ENCODE peak calls at places on chromosomes 11 and 22, in ten cellular contexts. One of them, this sample, is unnamed.

GRCh38 chr11:77125191-77125590 is 2.9 kb upstream of the MYO7A start:
- DNase-seq in OCI-LY7: no peak
- DNase-seq in A549: no peak
- DNase-seq in naive thymus-derived CD4-positive, alpha-beta T cell: no peak
- DNase-seq in brain microvascular endothelial cell: no peak
- DNase-seq in breast epithelium: no peak
- DNase-seq in Peyer's patch: no peak
- DNase-seq in GM23338: no peak
- DNase-seq in small intestine: no peak
- DNase-seq in upper lobe of right lung: no peak
- DNase-seq in this sample: no peak

GRCh38 chr11:59560702-59561469 is 49.5 kb downstream of the OR4D9 start:
- DNase-seq in OCI-LY7: peak; percentile 88
- DNase-seq in A549: peak; percentile 83
- DNase-seq in naive thymus-derived CD4-positive, alpha-beta T cell: peak; percentile 59
- DNase-seq in brain microvascular endothelial cell: peak; percentile 83
- DNase-seq in breast epithelium: peak; percentile 82
- DNase-seq in Peyer's patch: peak; percentile 92
- DNase-seq in GM23338: peak; percentile 93
- DNase-seq in small intestine: peak; percentile 86
- DNase-seq in upper lobe of right lung: peak; percentile 92
- DNase-seq in this sample: peak; percentile 88

GRCh38 chr11:74709175-74709574 is 22.1 kb downstream of the CHRDL2 start:
- DNase-seq in OCI-LY7: no peak
- DNase-seq in A549: no peak
- DNase-seq in naive thymus-derived CD4-positive, alpha-beta T cell: no peak
- DNase-seq in brain microvascular endothelial cell: no peak
- DNase-seq in breast epithelium: no peak
- DNase-seq in Peyer's patch: no peak
- DNase-seq in GM23338: no peak
- DNase-seq in small intestine: no peak
- DNase-seq in upper lobe of right lung: no peak
- DNase-seq in this sample: no peak

GRCh38 chr11:17610402-17610894 is 63.4 kb downstream of the OTOG start:
- DNase-seq in OCI-LY7: no peak
- DNase-seq in A549: no peak
- DNase-seq in naive thymus-derived CD4-positive, alpha-beta T cell: no peak
- DNase-seq in brain microvascular endothelial cell: no peak
- DNase-seq in breast epithelium: no peak
- DNase-seq in Peyer's patch: no peak
- DNase-seq in GM23338: no peak
- DNase-seq in small intestine: no peak
- DNase-seq in upper lobe of right lung: peak; percentile 56
- DNase-seq in this sample: no peak

GRCh38 chr11:112219476-112220232 is 6.6 kb upstream of the PTS start:
- DNase-seq in OCI-LY7: peak; percentile 79
- DNase-seq in A549: peak; percentile 39
- DNase-seq in naive thymus-derived CD4-positive, alpha-beta T cell: no peak
- DNase-seq in brain microvascular endothelial cell: peak; percentile 63
- DNase-seq in breast epithelium: no peak
- DNase-seq in Peyer's patch: peak; percentile 25
- DNase-seq in GM23338: peak; percentile 74
- DNase-seq in small intestine: peak; percentile 79
- DNase-seq in upper lobe of right lung: no peak
- DNase-seq in this sample: no peak

GRCh38 chr11:35105319-35106063 is 33.5 kb upstream of the CD44 start:
- DNase-seq in OCI-LY7: no peak
- DNase-seq in A549: no peak
- DNase-seq in naive thymus-derived CD4-positive, alpha-beta T cell: no peak
- DNase-seq in brain microvascular endothelial cell: no peak
- DNase-seq in breast epithelium: no peak
- DNase-seq in Peyer's patch: no peak
- DNase-seq in GM23338: no peak
- DNase-seq in small intestine: no peak
- DNase-seq in upper lobe of right lung: no peak
- DNase-seq in this sample: no peak

GRCh38 chr11:110379261-110379660 is 50.5 kb upstream of the FDX1 start:
- DNase-seq in OCI-LY7: no peak
- DNase-seq in A549: no peak
- DNase-seq in naive thymus-derived CD4-positive, alpha-beta T cell: no peak
- DNase-seq in brain microvascular endothelial cell: no peak
- DNase-seq in breast epithelium: no peak
- DNase-seq in Peyer's patch: no peak
- DNase-seq in GM23338: no peak
- DNase-seq in small intestine: no peak
- DNase-seq in upper lobe of right lung: no peak
- DNase-seq in this sample: no peak

GRCh38 chr22:29142116-29142515 is 63.6 kb upstream of the EMID1 start:
- DNase-seq in OCI-LY7: no peak
- DNase-seq in A549: no peak
- DNase-seq in naive thymus-derived CD4-positive, alpha-beta T cell: no peak
- DNase-seq in brain microvascular endothelial cell: no peak
- DNase-seq in breast epithelium: no peak
- DNase-seq in Peyer's patch: no peak
- DNase-seq in GM23338: no peak
- DNase-seq in small intestine: no peak
- DNase-seq in upper lobe of right lung: no peak
- DNase-seq in this sample: no peak

GRCh38 chr11:84345027-84345426 is 1058.9 kb upstream of the CCDC90B start:
- DNase-seq in OCI-LY7: no peak
- DNase-seq in A549: no peak
- DNase-seq in naive thymus-derived CD4-positive, alpha-beta T cell: no peak
- DNase-seq in brain microvascular endothelial cell: no peak
- DNase-seq in breast epithelium: no peak
- DNase-seq in Peyer's patch: no peak
- DNase-seq in GM23338: no peak
- DNase-seq in small intestine: no peak
- DNase-seq in upper lobe of right lung: no peak
- DNase-seq in this sample: no peak

GRCh38 chr11:84890706-84891105 is 736.4 kb downstream of the DLG2 start:
- DNase-seq in OCI-LY7: no peak
- DNase-seq in A549: no peak
- DNase-seq in naive thymus-derived CD4-positive, alpha-beta T cell: no peak
- DNase-seq in brain microvascular endothelial cell: peak; percentile 37
- DNase-seq in breast epithelium: no peak
- DNase-seq in Peyer's patch: no peak
- DNase-seq in GM23338: peak; percentile 32
- DNase-seq in small intestine: no peak
- DNase-seq in upper lobe of right lung: no peak
- DNase-seq in this sample: no peak

GRCh38 chr11:69653406-69653960 is 12.5 kb downstream of the CCND1 start:
- DNase-seq in OCI-LY7: no peak
- DNase-seq in A549: no peak
- DNase-seq in naive thymus-derived CD4-positive, alpha-beta T cell: no peak
- DNase-seq in brain microvascular endothelial cell: no peak
- DNase-seq in breast epithelium: no peak
- DNase-seq in Peyer's patch: no peak
- DNase-seq in GM23338: no peak
- DNase-seq in small intestine: no peak
- DNase-seq in upper lobe of right lung: peak; percentile 40
- DNase-seq in this sample: no peak

GRCh38 chr11:32379714-32380113 is 55.6 kb downstream of the WT1 start:
- DNase-seq in OCI-LY7: no peak
- DNase-seq in A549: no peak
- DNase-seq in naive thymus-derived CD4-positive, alpha-beta T cell: no peak
- DNase-seq in brain microvascular endothelial cell: no peak
- DNase-seq in breast epithelium: no peak
- DNase-seq in Peyer's patch: no peak
- DNase-seq in GM23338: no peak
- DNase-seq in small intestine: no peak
- DNase-seq in upper lobe of right lung: no peak
- DNase-seq in this sample: no peak

GRCh38 chr11:77113382-77114088 is 10.9 kb downstream of the OMP start:
- DNase-seq in OCI-LY7: peak; percentile 18
- DNase-seq in A549: peak; percentile 82
- DNase-seq in naive thymus-derived CD4-positive, alpha-beta T cell: no peak
- DNase-seq in brain microvascular endothelial cell: no peak
- DNase-seq in breast epithelium: no peak
- DNase-seq in Peyer's patch: no peak
- DNase-seq in GM23338: peak; percentile 86
- DNase-seq in small intestine: peak; percentile 51
- DNase-seq in upper lobe of right lung: no peak
- DNase-seq in this sample: no peak

DNA sequence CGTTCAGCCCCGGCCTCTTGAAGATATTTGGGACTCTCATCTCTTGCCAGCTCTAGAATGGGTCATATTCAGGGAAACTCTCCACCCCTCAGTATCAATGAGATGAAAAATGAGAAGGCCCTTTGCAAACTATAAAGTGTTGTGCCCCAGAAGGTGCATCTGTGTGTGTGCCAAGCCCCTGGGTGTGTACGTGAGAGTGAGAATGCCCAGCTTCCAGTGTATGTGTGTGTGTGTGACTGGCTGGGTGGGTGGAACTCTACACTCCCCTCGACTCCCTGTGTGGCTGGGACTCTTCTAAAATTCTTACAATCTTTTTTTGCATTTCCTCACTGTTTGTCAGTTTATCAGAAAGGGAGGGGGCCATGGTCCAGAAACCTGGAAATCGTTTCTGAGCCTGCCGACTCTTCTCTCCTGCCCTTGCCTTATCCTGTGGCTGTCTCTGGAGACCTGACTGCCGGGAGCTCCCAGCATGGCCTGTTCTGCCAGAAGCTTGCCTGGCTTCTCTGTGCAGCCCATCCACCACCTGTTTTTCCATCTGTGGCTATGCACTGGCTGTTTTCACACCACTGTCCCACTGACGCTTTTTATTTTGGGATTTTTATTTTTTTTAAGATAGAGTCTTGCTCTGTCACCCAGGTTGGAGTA is 1.2 kb downstream of the P2RY6 start:
- DNase-seq in OCI-LY7: no peak
- DNase-seq in A549: no peak
- DNase-seq in naive thymus-derived CD4-positive, alpha-beta T cell: no peak
- DNase-seq in brain microvascular endothelial cell: no peak
- DNase-seq in breast epithelium: no peak
- DNase-seq in Peyer's patch: no peak
- DNase-seq in GM23338: no peak
- DNase-seq in small intestine: no peak
- DNase-seq in upper lobe of right lung: peak; percentile 13
- DNase-seq in this sample: peak; percentile 62
- H3K4me3 ChIP-seq in OCI-LY7: no peak overlapping the region
- H3K4me3 ChIP-seq in A549: peak overlapping the region; percentile 47
- H3K4me3 ChIP-seq in naive thymus-derived CD4-positive, alpha-beta T cell: no peak overlapping the region
- H3K4me3 ChIP-seq in brain microvascular endothelial cell: no peak overlapping the region
- H3K4me3 ChIP-seq in breast epithelium: no peak overlapping the region
- H3K4me3 ChIP-seq in Peyer's patch: no peak overlapping the region
- H3K4me3 ChIP-seq in GM23338: no peak overlapping the region
- H3K4me3 ChIP-seq in small intestine: no peak overlapping the region
- H3K4me3 ChIP-seq in upper lobe of right lung: no peak overlapping the region
- H3K4me3 ChIP-seq in this sample: no peak overlapping the region

DNA sequence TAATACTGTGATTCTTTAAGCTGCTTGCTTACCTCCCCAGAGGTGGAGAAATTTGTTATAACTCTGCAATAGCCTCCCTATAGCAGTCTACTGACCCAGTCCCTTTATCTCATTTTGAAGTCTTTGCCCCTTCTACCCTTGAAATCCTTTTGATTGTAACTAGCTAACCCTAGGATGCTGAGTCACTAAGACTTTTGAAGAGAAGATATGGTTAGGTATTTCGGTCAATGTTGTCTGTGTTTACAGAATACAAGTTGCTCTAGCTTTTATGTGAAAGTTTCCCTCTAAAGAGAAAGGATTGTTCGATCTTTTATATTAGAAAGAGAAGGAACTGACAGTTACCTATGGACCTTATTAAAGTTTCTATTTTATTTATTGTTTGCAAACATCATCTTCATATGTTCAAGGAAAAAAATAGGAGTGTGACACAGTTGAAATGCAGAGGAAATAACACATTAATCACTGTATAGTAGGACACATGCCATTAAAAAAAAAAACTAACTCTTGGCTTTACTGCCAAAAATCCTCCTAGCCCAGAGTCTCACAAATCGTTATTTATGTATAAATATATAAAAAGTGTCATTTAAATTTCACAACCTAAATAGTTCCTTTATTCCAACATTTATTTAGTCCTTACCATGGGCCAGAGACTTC is 3.1 kb downstream of the HYLS1 start:
- DNase-seq in OCI-LY7: no peak
- DNase-seq in A549: no peak
- DNase-seq in naive thymus-derived CD4-positive, alpha-beta T cell: no peak
- DNase-seq in brain microvascular endothelial cell: no peak
- DNase-seq in breast epithelium: no peak
- DNase-seq in Peyer's patch: no peak
- DNase-seq in GM23338: no peak
- DNase-seq in small intestine: no peak
- DNase-seq in upper lobe of right lung: no peak
- DNase-seq in this sample: no peak
- H3K27ac ChIP-seq in OCI-LY7: no peak overlapping the region
- H3K27ac ChIP-seq in A549: peak overlapping the region; percentile 67
- H3K27ac ChIP-seq in naive thymus-derived CD4-positive, alpha-beta T cell: no peak overlapping the region
- H3K27ac ChIP-seq in brain microvascular endothelial cell: no peak overlapping the region
- H3K27ac ChIP-seq in breast epithelium: no peak overlapping the region
- H3K27ac ChIP-seq in Peyer's patch: no peak overlapping the region
- H3K27ac ChIP-seq in GM23338: no peak overlapping the region
- H3K27ac ChIP-seq in small intestine: no peak overlapping the region
- H3K27ac ChIP-seq in upper lobe of right lung: no peak overlapping the region
- H3K27ac ChIP-seq in this sample: no peak overlapping the region

GRCh38 chr11:3154001-3154599 is 11.0 kb downstream of the OSBPL5 start:
- DNase-seq in OCI-LY7: no peak
- DNase-seq in A549: no peak
- DNase-seq in naive thymus-derived CD4-positive, alpha-beta T cell: no peak
- DNase-seq in brain microvascular endothelial cell: peak; percentile 49
- DNase-seq in breast epithelium: no peak
- DNase-seq in Peyer's patch: no peak
- DNase-seq in GM23338: no peak
- DNase-seq in small intestine: no peak
- DNase-seq in upper lobe of right lung: peak; percentile 65
- DNase-seq in this sample: no peak
- H3K4me3 ChIP-seq in OCI-LY7: no peak overlapping the region
- H3K4me3 ChIP-seq in A549: no peak overlapping the region
- H3K4me3 ChIP-seq in naive thymus-derived CD4-positive, alpha-beta T cell: no peak overlapping the region
- H3K4me3 ChIP-seq in brain microvascular endothelial cell: peak overlapping the region; percentile 9
- H3K4me3 ChIP-seq in breast epithelium: peak overlapping the region; percentile 50
- H3K4me3 ChIP-seq in Peyer's patch: no peak overlapping the region
- H3K4me3 ChIP-seq in GM23338: no peak overlapping the region
- H3K4me3 ChIP-seq in small intestine: no peak overlapping the region
- H3K4me3 ChIP-seq in upper lobe of right lung: no peak overlapping the region
- H3K4me3 ChIP-seq in this sample: peak overlapping the region; percentile 55

GRCh38 chr11:44595964-44596381 is 30.5 kb downstream of the CD82 start:
- DNase-seq in OCI-LY7: no peak
- DNase-seq in A549: no peak
- DNase-seq in naive thymus-derived CD4-positive, alpha-beta T cell: no peak
- DNase-seq in brain microvascular endothelial cell: no peak
- DNase-seq in breast epithelium: no peak
- DNase-seq in Peyer's patch: peak; percentile 45
- DNase-seq in GM23338: no peak
- DNase-seq in small intestine: no peak
- DNase-seq in upper lobe of right lung: no peak
- DNase-seq in this sample: peak; percentile 89
- H3K27ac ChIP-seq in OCI-LY7: peak overlapping the region; percentile 40
- H3K27ac ChIP-seq in A549: no peak overlapping the region
- H3K27ac ChIP-seq in naive thymus-derived CD4-positive, alpha-beta T cell: peak overlapping the region; percentile 70
- H3K27ac ChIP-seq in brain microvascular endothelial cell: no peak overlapping the region
- H3K27ac ChIP-seq in breast epithelium: peak overlapping the region; percentile 86
- H3K27ac ChIP-seq in Peyer's patch: peak overlapping the region; percentile 14
- H3K27ac ChIP-seq in GM23338: no peak overlapping the region
- H3K27ac ChIP-seq in small intestine: peak overlapping the region; percentile 6
- H3K27ac ChIP-seq in upper lobe of right lung: peak overlapping the region; percentile 74
- H3K27ac ChIP-seq in this sample: peak overlapping the region; percentile 86

This sample was measured in coronary artery.